ENCODE peak calls at places on chromosome 3, in four cellular contexts. G is A549, K is HepG2, V is K562. N is an unnamed sample.
A peak's percentile ranks its signal among the peaks of the same experiment; 100 is the strongest.

GRCh38 chr3:187169231-187169960 is 27.9 kb upstream of the RTP1 start:
- DNase-seq in V (no peak), K (no peak), G (no peak), N (no peak)

GRCh38 chr3:127739347-127740135 is 66.8 kb downstream of the ABTB1 start:
- DNase-seq in K (no peak), V (no peak), G (no peak), N (no peak)

GRCh38 chr3:127970966-127971592 is 56.0 kb downstream of the KBTBD12 start:
- DNase-seq in K (peak; percentile 34), G (peak; percentile 46), V (no peak), N (no peak)

GRCh38 chr3:123834631-123835030 is 49.5 kb downstream of the MYLK start:
- DNase-seq in G (no peak), K (no peak), V (no peak), N (no peak)

GRCh38 chr3:190514163-190515153 is 573 bp downstream of the IL1RAP start:
- DNase-seq in V (no peak), K (peak; percentile 23), G (peak; percentile 18), N (peak; percentile 25)

GRCh38 chr3:12299026-12299425 is 10.2 kb downstream of the PPARG start:
- DNase-seq in V (no peak), G (no peak), K (no peak), N (no peak)

GRCh38 chr3:50168791-50169190 is 13.7 kb downstream of the SEMA3F start:
- DNase-seq in V (no peak), K (no peak), G (no peak), N (no peak)

GRCh38 chr3:102089904-102090492 is 240.7 kb downstream of the NFKBIZ start:
- DNase-seq in K (no peak), G (peak; percentile 20), V (no peak), N (no peak)

GRCh38 chr3:65593780-65594752 is 444.7 kb downstream of the MAGI1 start:
- DNase-seq in G (no peak), V (no peak), K (no peak), N (no peak)

GRCh38 chr3:13173186-13173585 is 100.0 kb upstream of the IQSEC1 start:
- DNase-seq in G (no peak), V (no peak), K (no peak), N (no peak)

GRCh38 chr3:188362405-188362831 is 208.5 kb downstream of the LPP start:
- DNase-seq in G (peak; percentile 50), K (peak; percentile 73), V (no peak), N (no peak)

GRCh38 chr3:38543602-38544001 is 47.5 kb downstream of the EXOG start:
- DNase-seq in G (no peak), K (no peak), V (no peak), N (no peak)
- TF ChIP-seq HMGXB4 in G (no peak), K (no peak), V (no peak), N (no peak)

DNA sequence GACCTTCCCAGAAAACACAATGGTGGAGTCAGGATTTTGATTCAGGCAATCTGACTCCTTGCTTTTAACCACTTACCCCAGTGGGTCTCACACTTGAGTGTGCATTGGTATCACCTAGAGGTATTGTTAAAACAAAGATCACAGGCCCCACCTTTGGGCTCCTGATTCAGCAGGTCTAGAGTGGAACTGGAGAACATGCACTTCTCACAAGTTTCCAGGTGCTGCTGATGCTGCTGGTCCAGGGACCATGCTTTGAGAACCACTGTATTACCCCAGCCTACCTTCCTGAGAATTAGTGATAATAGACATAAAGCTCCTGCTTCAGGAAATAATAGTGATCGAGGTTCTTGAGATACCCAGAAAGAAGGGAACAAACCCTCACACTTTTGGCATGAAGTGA is 466.9 kb downstream of the EPHB1 start:
- DNase-seq in G (no peak), V (no peak), K (no peak), N (no peak)
- TF ChIP-seq HMGXB4 in G (no peak), V (no peak), K (no peak), N (no peak)

GRCh38 chr3:144818973-144819372 is 847.4 kb downstream of the DIPK2A start:
- DNase-seq in G (no peak), V (no peak), K (no peak), N (no peak)

GRCh38 chr3:144816366-144816765 is 844.7 kb downstream of the DIPK2A start:
- DNase-seq in V (no peak), K (no peak), G (no peak), N (no peak)

GRCh38 chr3:144821583-144821982 is 850.0 kb downstream of the DIPK2A start:
- DNase-seq in G (no peak), V (no peak), K (no peak), N (no peak)

GRCh38 chr3:144820726-144821125 is 849.1 kb downstream of the DIPK2A start:
- DNase-seq in G (no peak), V (no peak), K (no peak), N (no peak)
- TF ChIP-seq HMGXB4 in G (no peak), V (no peak), K (no peak), N (no peak)

GRCh38 chr3:79555655-79556054 is 212.1 kb downstream of the ROBO1 start:
- DNase-seq in G (no peak), K (no peak), V (no peak), N (no peak)
- TF ChIP-seq HMGXB4 in G (no peak), K (no peak), V (no peak), N (no peak)

DNA sequence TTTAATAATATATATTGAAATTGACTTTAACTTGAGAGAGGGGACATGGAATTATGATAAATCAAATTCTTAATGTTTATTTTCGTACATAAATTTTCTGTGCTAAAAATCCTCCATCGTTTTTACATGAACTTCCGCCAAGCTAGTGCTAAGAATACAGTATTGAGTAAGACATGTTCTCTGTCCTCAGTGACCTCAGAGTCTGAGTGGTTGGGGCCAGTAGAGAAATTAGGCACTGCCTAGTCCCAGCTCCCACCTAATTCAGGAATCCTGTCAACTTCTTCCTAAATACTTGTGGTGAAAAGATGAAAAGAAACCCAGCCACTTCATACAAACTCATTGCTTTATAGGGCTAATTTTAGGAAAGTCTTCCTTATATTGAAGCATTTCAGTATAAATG is 110.3 kb downstream of the PPP2R3A start:
- DNase-seq in V (no peak), K (no peak), G (no peak), N (no peak)
- TF ChIP-seq HMGXB4 in V (no peak), K (no peak), G (no peak), N (no peak)

DNA sequence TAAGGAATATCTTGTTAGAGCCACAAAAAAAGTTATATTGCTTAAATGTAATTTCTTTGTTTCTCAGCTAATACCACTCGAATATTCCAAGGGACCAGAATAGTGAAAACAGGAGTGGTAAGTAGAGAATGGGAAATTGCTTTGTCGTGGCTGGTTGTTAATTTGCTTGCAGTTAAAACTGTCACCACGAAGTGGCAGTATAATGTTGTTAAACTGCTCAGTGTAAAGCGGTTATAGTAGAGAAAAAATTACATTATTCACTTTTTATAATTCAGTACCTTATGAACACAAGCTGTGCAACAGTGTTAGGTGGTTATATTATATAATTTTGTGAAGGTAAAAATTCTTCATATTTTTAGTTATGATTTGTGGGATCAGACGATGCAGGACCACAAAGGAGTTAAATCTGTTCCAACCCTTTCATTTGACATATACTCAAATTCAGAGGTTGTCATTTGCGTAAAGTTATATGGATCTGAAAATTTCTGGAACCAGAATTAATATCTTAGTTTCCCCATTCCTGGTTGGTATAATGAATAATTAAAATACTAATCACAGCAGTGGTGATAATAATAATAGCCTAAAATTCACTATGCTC is 171.8 kb downstream of the FEZF2 start:
- DNase-seq in G (peak; percentile 16), V (peak; percentile 23), K (peak; percentile 15), N (no peak)
- TF ChIP-seq HMGXB4 in G (no peak), V (no peak), K (no peak), N (no peak)

DNA sequence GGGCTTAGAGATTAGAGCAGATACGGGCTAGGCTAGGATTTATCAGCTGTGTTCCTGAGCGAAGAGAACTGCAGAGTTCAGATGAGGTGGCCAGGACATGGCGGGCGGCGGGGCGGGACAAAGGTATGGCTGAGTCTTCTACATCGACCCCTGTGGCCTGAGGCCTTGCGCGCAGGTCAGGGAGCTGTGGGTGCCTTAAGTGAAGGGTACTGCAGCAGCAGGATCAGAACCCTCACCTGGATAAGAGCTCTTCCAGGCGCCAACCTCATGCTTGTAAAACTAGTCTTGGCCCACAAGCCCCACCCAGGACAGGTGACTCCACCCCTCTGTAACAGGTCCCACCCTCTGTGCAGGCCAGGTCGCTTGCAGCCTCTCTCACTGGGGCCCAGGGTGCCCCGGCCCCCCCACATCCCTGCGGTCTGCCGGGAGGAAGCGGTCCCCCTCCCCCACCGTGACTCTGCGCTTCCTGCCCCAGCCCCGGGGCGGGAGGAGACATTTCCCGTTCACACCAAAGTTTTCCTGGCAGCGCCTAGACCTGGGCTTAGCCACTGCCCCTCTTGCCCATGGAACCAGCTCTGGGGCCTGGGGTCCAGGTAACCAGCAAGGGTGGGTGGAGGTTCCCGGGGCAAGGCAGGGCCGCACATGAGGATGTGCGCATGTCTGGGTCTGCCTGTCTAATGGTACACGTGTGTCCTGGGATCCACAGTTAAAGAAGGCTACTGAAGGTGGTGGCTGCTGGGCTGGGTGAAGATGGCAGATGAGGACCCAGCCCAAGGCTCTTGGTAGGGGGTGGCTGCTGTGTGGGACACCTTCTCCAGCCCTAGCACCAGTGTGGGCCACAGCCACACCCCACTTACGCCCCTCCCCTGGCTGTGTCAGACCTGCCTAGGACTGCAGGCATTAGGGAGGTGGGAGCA is 8.3 kb downstream of the NBEAL2 start:
- DNase-seq in K (no peak), V (peak; percentile 97), G (no peak), N (peak; percentile 66)
- TF ChIP-seq HMGXB4 in K (no peak), V (no peak), G (no peak), N (no peak)

GRCh38 chr3:3196148-3196861 is 16.8 kb upstream of the CRBN start:
- DNase-seq in G (peak; percentile 13), K (no peak), V (peak; percentile 19), N (peak; percentile 30)

GRCh38 chr3:3201584-3201983 is 22.1 kb upstream of the CRBN start:
- DNase-seq in V (no peak), K (no peak), G (no peak), N (no peak)

DNA sequence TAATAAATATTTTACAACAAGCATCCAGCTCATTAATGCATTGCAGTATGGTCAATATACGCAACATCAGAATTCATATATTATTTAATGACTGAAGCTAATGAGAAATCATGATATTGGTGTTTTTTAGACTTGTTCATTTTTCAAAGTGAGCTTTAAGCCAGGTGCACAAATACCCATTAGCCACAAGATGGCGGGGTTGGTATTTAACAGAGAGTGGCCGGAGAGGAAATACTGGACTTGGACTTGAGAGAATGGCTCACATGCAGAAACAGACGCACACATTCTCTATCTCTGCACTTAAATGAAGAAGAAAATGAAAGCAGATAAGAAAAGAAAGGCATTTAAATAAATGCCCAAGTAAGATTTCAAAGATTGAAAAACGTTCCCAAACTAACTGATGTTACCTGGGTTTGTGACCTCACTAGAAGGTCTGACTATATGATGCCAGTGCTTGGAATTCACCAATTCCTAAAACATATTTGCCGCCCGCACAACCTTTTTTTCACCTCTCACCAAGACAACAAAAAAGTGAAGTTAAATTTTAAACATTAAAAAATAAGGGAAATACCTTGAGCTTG is 21.2 kb upstream of the CRBN start:
- DNase-seq in V (peak; percentile 19), G (peak; percentile 21), K (peak; percentile 71), N (peak; percentile 33)
- TF ChIP-seq HMGXB4 in V (no peak), G (no peak), K (no peak), N (no peak)

DNA sequence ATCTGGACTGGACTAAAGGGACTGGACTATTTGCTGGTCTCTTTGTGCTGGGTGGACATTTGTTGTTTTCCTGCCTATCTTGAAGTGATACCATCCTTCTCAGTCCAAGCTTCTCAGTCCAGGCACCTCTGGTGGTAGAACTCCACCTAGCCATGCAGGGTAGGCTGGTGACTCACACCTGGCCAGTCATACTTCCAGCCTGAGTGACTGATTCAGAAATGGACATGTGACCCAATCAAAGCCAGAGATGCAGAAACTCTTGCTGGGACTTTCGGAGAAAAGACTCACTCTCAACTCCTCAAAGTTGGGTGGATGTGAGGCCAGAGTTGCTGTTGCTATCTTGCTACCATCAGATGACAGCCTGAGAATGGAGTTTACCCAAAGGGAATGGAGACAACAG is 5.6 kb upstream of the ASB14 start:
- DNase-seq in G (peak; percentile 36), K (peak; percentile 5), V (no peak), N (no peak)
- TF ChIP-seq HMGXB4 in G (no peak), K (no peak), V (no peak), N (no peak)

N was measured in WTC11.